ENCODE peak calls at places on chromosomes 2 and 18, in four cellular contexts. C, U, N and K are unnamed samples.

GRCh38 chr2:174762464-174762863 is 1.8 kb downstream of the CHRNA1 start:
- DNase-seq in C (no peak), U (no peak), N (no peak), K (no peak)

GRCh38 chr2:191833356-191833755 is 13.5 kb downstream of the CAVIN2 start:
- DNase-seq in N (no peak), C (no peak), U (no peak), K (no peak)

GRCh38 chr2:136319227-136319626 is 201.3 kb upstream of the CXCR4 start:
- DNase-seq in U (no peak), C (no peak), N (no peak), K (no peak)

GRCh38 chr2:141490886-141491285 is 639.9 kb downstream of the LRP1B start:
- DNase-seq in U (no peak), C (no peak), N (no peak), K (no peak)

GRCh38 chr2:28234807-28235206 is 157.9 kb upstream of the FOSL2 start:
- DNase-seq in U (no peak), C (no peak), N (no peak), K (no peak)

GRCh38 chr18:57931038-57931437 is 113.0 kb upstream of the NEDD4L start:
- DNase-seq in C (no peak), N (no peak), U (no peak), K (no peak)

GRCh38 chr2:126749537-126749936 is 93.6 kb downstream of the GYPC start:
- DNase-seq in C (peak; percentile 14), N (no peak), U (peak; percentile 9), K (no peak)

GRCh38 chr2:70005752-70006446 is 44.5 kb upstream of the ASPRV1 start:
- DNase-seq in U (no peak), C (no peak), N (no peak), K (no peak)

GRCh38 chr2:183543731-183544130 is 419.5 kb downstream of the NUP35 start:
- DNase-seq in U (no peak), C (no peak), N (no peak), K (no peak)

GRCh38 chr2:179422037-179422643 is 157.5 kb upstream of the SESTD1 start:
- DNase-seq in N (peak; percentile 29), C (no peak), U (peak; percentile 81), K (peak; percentile 64)

GRCh38 chr18:63137999-63138448 is 181.5 kb downstream of the BCL2 start:
- DNase-seq in C (peak; percentile 67), U (no peak), N (no peak), K (no peak)

GRCh38 chr2:151720521-151720920 is 13.8 kb downstream of the NEB start:
- DNase-seq in C (no peak), U (no peak), N (no peak), K (no peak)

GRCh38 chr2:19337202-19337601 is 21.2 kb downstream of the OSR1 start:
- DNase-seq in C (no peak), N (no peak), U (no peak), K (no peak)

GRCh38 chr2:158507141-158507540 is 50.4 kb downstream of the PKP4 start:
- DNase-seq in C (no peak), U (no peak), N (peak; percentile 25), K (no peak)

GRCh38 chr2:225100269-225100668 is 58.0 kb upstream of the DOCK10 start:
- DNase-seq in U (peak; percentile 58), C (no peak), N (peak; percentile 75), K (no peak)

GRCh38 chr2:185279999-185280398 is 458.6 kb upstream of the FSIP2 start:
- DNase-seq in U (peak; percentile 16), N (peak; percentile 6), C (no peak), K (peak; percentile 34)

GRCh38 chr2:119702918-119703401 is 24.0 kb downstream of the TMEM177 start:
- DNase-seq in N (peak; percentile 24), U (peak; percentile 71), C (peak; percentile 55), K (peak; percentile 74)

GRCh38 chr18:49135871-49136270 is 185.1 kb upstream of the SMAD7 start:
- DNase-seq in N (peak; percentile 22), U (peak; percentile 21), C (no peak), K (peak; percentile 82)

GRCh38 chr2:128322651-128323491 is 4.2 kb upstream of the HS6ST1 start:
- DNase-seq in N (no peak), U (no peak), C (no peak), K (peak; percentile 17)
- H3K4me1 ChIP-seq in N (peaks cover 8% of the 10 kb centered on the region), U (no peaks in the 10 kb centered on the region), C (peaks cover 12% of the 10 kb centered on the region), K (no peaks in the 10 kb centered on the region)

DNA sequence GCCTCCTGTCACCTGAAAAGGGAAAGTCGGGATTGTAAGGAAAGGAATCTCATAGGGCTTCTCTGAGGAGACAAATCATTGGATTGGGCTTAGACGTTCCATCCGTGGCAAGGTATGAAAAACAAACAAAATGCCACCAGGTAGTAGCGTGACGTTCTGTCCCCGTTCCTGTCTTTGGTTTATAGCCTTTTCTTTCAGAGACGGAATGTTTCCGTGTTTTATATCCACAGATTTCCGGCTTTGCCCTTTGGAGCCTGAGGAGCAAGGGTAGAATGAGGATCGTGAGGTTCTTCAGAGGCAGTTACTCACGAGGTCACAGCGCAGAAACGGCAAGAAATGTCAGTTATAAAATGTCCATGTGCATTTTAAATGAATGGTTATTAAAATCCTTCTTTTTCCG is 118.3 kb downstream of the TMEM18 start:
- DNase-seq in N (no peak), C (no peak), U (no peak), K (no peak)
- H3K9me3 ChIP-seq in N (no peaks in the 10 kb centered on the region), C (no peaks in the 10 kb centered on the region), U (no peaks in the 10 kb centered on the region), K (no peaks in the 10 kb centered on the region)

DNA sequence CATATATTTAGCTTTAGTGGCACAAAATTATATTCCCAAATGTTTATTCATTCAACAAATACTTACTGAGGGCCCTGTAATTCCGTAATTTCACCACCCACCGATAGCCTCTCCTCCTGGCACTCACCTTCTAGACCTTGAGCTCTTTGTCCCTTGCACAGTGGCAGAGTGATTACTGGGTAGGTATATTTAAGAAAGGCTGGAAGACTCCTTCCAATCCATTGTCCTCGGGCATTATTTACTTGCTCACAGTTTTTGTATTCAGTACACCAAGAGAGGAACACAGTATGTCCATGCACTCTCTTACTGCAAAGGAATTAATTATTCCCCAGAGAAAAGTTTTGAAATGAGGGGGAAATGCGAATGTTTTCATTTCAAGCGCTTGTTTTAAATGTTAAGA is 1.1 kb upstream of the CDCA7 start:
- DNase-seq in U (no peak), N (no peak), C (no peak), K (peak; percentile 36)
- H3K4me3 ChIP-seq in U (peak overlapping the region; percentile 58), N (no peak overlapping the region), C (peak overlapping the region; percentile 67), K (peak overlapping the region; percentile 82)

DNA sequence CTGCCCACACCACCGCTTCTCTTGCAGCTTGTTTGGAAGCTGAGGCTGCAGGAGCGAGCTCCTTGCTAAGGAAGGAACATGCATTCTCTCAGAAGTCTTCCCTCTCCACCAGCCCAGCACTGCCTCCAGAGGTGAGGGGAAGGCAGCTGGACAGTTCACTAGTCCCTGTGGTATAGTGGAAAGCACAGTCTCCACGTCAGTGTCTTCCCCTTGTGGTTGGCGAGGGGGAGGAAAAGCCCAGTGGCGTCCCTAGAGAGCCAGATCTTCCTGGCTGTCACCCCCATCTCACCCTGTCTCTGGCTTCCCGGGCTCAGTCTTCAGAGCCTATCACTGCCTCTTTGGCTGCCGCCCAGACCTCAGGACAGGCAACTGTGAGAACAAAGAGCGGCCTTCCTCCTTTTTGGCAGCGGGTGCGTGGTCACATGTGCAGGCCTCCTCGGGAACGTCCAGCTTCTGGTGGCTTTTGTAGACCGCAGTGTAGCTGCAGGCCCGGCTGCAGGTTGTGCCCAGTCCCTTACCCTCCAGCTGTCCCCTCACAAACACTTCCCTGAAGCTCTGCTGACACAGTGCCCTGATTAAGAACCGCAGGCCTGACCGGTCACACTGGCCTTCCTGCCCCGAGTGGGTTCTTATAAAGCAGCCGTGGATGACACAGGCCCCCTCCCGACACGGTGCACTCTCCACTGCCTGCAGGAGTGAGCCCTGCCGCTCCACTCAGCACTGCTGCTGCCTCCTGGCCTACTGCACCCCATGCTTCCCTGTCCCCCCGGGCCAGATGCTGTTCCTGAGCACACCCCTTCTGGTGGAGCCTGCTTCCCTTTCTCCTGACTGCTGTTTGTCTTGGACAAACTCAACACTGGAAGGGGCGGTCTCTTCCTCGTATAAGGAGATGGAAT is 90.9 kb downstream of the RNF144A start:
- DNase-seq in N (peak; percentile 96), U (peak; percentile 98), C (no peak), K (no peak)
- H3K4me1 ChIP-seq in N (peaks cover 53% of the 10 kb centered on the region), U (peaks cover 7% of the 10 kb centered on the region), C (no peaks in the 10 kb centered on the region), K (no peaks in the 10 kb centered on the region)

DNA sequence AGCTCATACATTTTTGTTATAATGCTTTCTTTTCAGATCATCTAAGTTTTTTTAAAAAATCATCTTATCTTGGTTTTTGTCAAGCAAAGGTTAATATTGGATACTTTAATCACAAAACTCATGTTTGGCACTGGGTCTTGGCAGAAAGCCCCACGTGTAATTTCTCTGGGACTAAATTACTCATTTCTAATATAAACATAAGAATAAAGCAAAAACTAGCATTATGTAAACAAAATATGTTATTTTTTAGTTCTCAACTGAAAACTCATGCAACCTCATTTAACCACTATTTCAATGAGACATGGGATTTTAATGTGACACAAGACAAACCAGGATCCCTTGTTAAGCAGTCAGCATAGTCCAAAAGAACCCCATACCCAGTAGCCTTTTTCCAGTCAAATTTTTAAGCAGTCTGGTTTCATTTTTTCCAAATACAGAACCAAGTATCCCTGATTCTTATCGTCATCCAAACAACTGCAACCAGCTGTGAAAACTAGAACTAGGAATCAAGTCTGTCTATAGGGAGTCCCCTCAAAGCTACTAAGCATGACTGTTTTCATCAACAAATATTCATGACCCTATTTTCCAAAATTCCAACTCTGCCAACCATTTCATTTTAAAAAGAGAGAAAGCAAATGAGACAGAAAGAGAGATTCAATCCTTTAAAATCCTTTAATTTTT is 27.1 kb downstream of the PID1 start:
- DNase-seq in N (peak; percentile 3), C (no peak), U (no peak), K (no peak)
- H3K9me3 ChIP-seq in N (no peaks in the 10 kb centered on the region), C (peaks cover 5% of the 10 kb centered on the region), U (no peaks in the 10 kb centered on the region), K (no peaks in the 10 kb centered on the region)

GRCh38 chr2:237355726-237356125 is 58.2 kb downstream of the COL6A3 start:
- DNase-seq in C (no peak), U (no peak), N (no peak), K (no peak)
- H3K4me3 ChIP-seq in C (no peak overlapping the region), U (no peak overlapping the region), N (no peak overlapping the region), K (no peak overlapping the region)

DNA sequence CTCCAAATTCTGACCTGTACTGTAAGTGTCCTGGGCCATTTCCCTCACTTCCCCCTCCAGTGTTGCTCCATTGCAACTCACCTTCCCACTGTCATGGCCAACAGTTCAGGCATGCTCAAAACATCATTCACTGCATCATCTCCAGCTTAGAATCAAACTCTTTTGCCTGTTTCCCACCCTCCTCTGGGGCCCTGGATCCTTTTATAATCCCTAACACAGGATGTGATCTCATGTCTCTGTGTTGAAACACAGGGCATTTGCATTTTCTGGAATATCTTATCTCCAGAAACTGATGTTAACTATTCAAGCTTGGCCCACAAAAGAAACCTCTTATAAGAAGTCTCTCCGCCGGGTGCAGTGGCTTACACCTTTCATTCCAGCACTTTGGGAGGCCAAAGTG is 3.0 kb downstream of the DPP4 start:
- DNase-seq in N (no peak), U (peak; percentile 74), C (no peak), K (no peak)
- H3K4me1 ChIP-seq in N (peaks cover 22% of the 10 kb centered on the region), U (no peaks in the 10 kb centered on the region), C (peaks cover 28% of the 10 kb centered on the region), K (peaks cover 8% of the 10 kb centered on the region)

DNA sequence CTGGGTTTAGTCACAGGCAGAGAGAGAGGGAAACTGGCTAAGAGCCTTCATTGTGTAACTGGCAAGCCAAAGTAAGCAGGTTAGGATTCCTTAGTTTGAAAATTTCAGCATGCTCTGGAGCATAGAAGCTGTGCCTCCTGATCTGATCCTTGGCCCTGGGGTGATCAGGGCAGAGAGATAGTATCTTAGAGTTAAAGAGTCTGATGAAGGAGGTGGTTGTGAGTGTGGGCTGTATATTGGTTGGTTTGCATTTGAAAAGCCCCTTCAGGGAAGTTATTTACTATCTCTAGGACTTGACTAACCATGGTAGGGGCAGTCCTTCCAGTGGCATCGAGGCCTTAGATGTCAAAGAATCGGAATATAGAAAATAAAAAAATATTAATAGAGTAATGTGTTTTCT is 230.1 kb downstream of the CD226 start:
- DNase-seq in N (no peak), C (no peak), U (no peak), K (no peak)
- H3K9me3 ChIP-seq in N (peaks cover 4% of the 10 kb centered on the region), C (peaks cover 23% of the 10 kb centered on the region), U (no peaks in the 10 kb centered on the region), K (no peaks in the 10 kb centered on the region)